ENCODE peak calls at places on chromosomes 6 and 20, in nine cellular contexts. E, R, D, V, Y, C, G, F and M are unnamed samples.
A peak's percentile ranks its signal among the peaks of the same experiment; 100 is the strongest.

GRCh38 chr20:63747622-63748355 is 8.2 kb downstream of the SLC2A4RG start:
- DNase-seq in E (no peak), R (no peak), D (peak; percentile 53), V (no peak), Y (no peak), C (no peak), G (peak; percentile 52), F (no peak), M (no peak)

GRCh38 chr20:52727740-52728456 is 244.3 kb upstream of the TSHZ2 start:
- DNase-seq in E (no peak), R (no peak), D (no peak), V (no peak), Y (no peak), C (no peak), G (no peak), F (no peak), M (no peak)

GRCh38 chr6:34490390-34491090 is 24.7 kb downstream of the PACSIN1 start:
- DNase-seq in E (no peak), R (no peak), D (no peak), V (no peak), Y (no peak), C (no peak), G (no peak), F (no peak), M (no peak)

GRCh38 chr6:17429381-17430061 is 36.1 kb downstream of the CAP2 start:
- DNase-seq in E (no peak), R (no peak), D (no peak), V (no peak), Y (no peak), C (no peak), G (no peak), F (no peak), M (no peak)

GRCh38 chr6:129235167-129236072 is 352.5 kb downstream of the LAMA2 start:
- DNase-seq in E (no peak), R (no peak), D (no peak), V (peak; percentile 62), Y (no peak), C (no peak), G (no peak), F (no peak), M (no peak)

GRCh38 chr6:73644941-73645591 is 8.7 kb downstream of the SLC17A5 start:
- DNase-seq in E (no peak), R (no peak), D (no peak), V (no peak), Y (no peak), C (no peak), G (no peak), F (no peak), M (no peak)

GRCh38 chr20:57633945-57634491 is 13.8 kb upstream of the ZBP1 start:
- DNase-seq in E (no peak), R (no peak), D (no peak), V (no peak), Y (no peak), C (no peak), G (no peak), F (no peak), M (no peak)

GRCh38 chr6:157981395-157982296 is at the start of gene SYNJ2:
- DNase-seq in E (peak; percentile 44), R (peak; percentile 55), D (peak; percentile 92), V (peak; percentile 66), Y (peak; percentile 89), C (peak; percentile 83), G (peak; percentile 87), F (peak; percentile 56), M (peak; percentile 64)

GRCh38 chr20:21315138-21315537 is 12.0 kb downstream of the XRN2 start:
- DNase-seq in E (no peak), R (no peak), D (no peak), V (peak; percentile 96), Y (peak; percentile 53), C (no peak), G (no peak), F (no peak), M (peak; percentile 81)

GRCh38 chr6:84449220-84449619 is 221.8 kb upstream of the CEP162 start:
- DNase-seq in E (no peak), R (no peak), D (no peak), V (no peak), Y (no peak), C (no peak), G (no peak), F (no peak), M (no peak)

GRCh38 chr6:160426146-160426545 is 78.0 kb downstream of the SLC22A3 start:
- DNase-seq in E (no peak), R (no peak), D (no peak), V (peak; percentile 34), Y (no peak), C (no peak), G (no peak), F (no peak), M (no peak)

GRCh38 chr6:3229566-3230274 is 2.3 kb upstream of the TUBB2B start:
- DNase-seq in E (no peak), R (no peak), D (peak; percentile 53), V (peak; percentile 19), Y (no peak), C (no peak), G (peak; percentile 45), F (no peak), M (no peak)

GRCh38 chr6:130206474-130206873 is 16.3 kb downstream of the SAMD3 start:
- DNase-seq in E (no peak), R (no peak), D (no peak), V (no peak), Y (no peak), C (no peak), G (no peak), F (no peak), M (no peak)

DNA sequence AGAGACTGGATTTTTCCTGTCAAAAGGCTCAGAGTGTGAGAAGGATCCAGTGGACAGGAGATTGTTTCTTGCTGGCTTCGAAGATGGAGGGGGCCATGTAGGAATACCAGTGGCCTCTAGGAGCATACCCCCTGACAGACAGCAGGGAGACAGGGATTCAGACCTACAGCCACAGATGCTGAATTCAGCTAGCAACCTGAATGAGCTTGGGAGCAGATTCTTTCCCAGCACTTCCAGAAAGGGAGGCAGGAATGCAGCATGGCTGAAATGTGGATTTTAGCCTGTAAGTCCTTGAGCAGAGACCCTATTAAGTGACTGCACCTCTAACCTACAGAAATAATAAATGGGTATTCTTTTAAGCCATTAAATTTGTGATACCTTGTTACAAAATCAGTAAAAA is 44.6 kb downstream of the STXBP5 start:
- DNase-seq in E (no peak), R (no peak), D (no peak), V (no peak), Y (no peak), C (no peak), G (no peak), F (no peak), M (no peak)
- TF ChIP-seq CTCF in E (no peak), R (no peak), D (no peak), V (no peak), Y (no peak), C (no peak), G (no peak), F (no peak), M (no peak)

GRCh38 chr6:152594726-152595125 is 42.4 kb downstream of the SYNE1 start:
- DNase-seq in E (no peak), R (no peak), D (no peak), V (no peak), Y (no peak), C (no peak), G (no peak), F (no peak), M (no peak)

GRCh38 chr6:152598858-152599537 is 38.2 kb downstream of the SYNE1 start:
- DNase-seq in E (no peak), R (no peak), D (no peak), V (peak; percentile 41), Y (no peak), C (no peak), G (no peak), F (no peak), M (peak; percentile 8)

GRCh38 chr6:152596706-152597105 is 40.5 kb downstream of the SYNE1 start:
- DNase-seq in E (no peak), R (no peak), D (no peak), V (no peak), Y (no peak), C (no peak), G (no peak), F (no peak), M (no peak)

GRCh38 chr6:152598421-152598820 is 38.7 kb downstream of the SYNE1 start:
- DNase-seq in E (no peak), R (no peak), D (no peak), V (peak; percentile 10), Y (no peak), C (no peak), G (no peak), F (no peak), M (peak; percentile 28)

DNA sequence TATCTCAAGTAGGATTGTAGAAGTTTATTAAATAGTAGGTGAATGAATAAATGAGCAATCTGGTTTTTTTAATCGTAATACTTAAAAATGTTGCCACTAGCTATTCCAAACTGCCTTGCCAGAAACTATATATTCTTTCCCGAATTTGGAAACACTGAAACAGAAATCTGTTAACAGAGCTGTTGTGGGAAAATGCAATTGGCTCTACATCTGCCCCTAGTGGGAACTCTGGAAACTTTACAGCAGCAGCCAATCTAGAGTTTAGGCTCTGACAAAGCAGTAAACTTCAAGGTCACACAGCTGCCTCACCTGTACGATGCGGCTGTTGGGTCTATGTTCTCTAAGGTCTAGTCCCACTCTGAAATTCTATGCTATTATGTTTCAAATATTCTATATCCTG is 41.7 kb downstream of the SYNE1 start:
- DNase-seq in E (no peak), R (no peak), D (no peak), V (peak; percentile 37), Y (no peak), C (no peak), G (no peak), F (no peak), M (peak; percentile 16)
- TF ChIP-seq CTCF in E (no peak), R (peak; percentile 60), D (no peak), V (peak; percentile 78), Y (peak; percentile 38), C (no peak), G (peak; percentile 14), F (peak; percentile 42), M (peak; percentile 72)

DNA sequence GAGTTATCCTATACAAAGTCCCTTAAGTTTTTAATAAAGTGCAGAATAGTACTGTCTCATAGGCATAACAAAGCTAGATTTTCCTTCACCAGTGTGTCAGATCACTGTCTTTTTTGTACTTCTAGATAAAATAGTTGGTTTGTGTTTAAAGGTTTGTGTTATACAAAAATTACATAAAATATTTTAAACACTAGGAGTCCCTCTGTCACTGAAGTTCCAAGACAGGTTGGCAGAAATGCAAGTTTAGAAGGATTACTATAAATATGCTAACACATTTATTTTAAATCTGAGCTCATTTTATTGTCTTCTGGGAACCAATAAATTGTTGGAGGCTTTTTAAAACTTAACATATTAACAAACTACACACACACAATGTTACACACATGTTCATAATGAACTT is 30.8 kb upstream of the RUNX2 start:
- DNase-seq in E (no peak), R (no peak), D (no peak), V (peak; percentile 6), Y (no peak), C (no peak), G (no peak), F (no peak), M (no peak)
- TF ChIP-seq CTCF in E (no peak), R (no peak), D (no peak), V (no peak), Y (no peak), C (no peak), G (no peak), F (no peak), M (no peak)

DNA sequence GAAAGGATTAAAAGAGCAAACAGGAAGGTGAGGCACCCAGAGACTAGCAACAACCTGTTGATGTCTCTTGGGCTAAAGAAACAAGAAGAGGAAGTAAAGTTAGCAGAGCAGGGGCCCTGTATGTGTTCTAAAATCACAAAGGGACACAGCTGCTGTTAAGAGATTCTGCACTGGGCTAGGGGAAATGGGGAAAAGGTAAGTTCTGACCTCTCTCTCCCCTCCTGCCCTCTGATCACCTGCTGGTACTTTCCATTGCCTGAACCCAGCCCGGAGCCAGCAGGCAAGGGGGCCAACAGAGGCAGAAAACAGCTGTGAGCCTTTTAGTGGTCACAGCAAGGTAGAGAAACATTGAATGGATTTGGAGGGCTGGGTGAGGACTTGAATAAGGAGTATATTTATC is 13.5 kb upstream of the CNR1 start:
- DNase-seq in E (no peak), R (no peak), D (peak; percentile 44), V (no peak), Y (no peak), C (no peak), G (no peak), F (no peak), M (no peak)
- TF ChIP-seq CTCF in E (no peak), R (no peak), D (peak; percentile 44), V (no peak), Y (no peak), C (no peak), G (no peak), F (no peak), M (no peak)